ENCODE peak calls at places on chromosomes 1 and 21, in five cellular contexts. X is foreskin fibroblast, B is PC-3, T is fibroblast of lung, L is fibroblast of the aortic adventitia. Y is an unnamed sample.

GRCh38 chr1:203871114-203871875 is 9.9 kb downstream of the SNRPE start:
- DNase-seq in L (peak), X (peak), B (peak), T (peak), Y (peak)

GRCh38 chr1:109659997-109660755 is 4.3 kb downstream of the GSTM4 start:
- DNase-seq in B (no peak), T (no peak), L (no peak), X (no peak), Y (peak)

GRCh38 chr1:78055565-78056132 is 9.9 kb downstream of the GIPC2 start:
- DNase-seq in T (no peak), L (no peak), X (no peak), B (no peak), Y (no peak)

GRCh38 chr1:27142464-27142863 is 12.5 kb downstream of the SLC9A1 start:
- DNase-seq in L (no peak), T (no peak), B (peak), X (no peak), Y (no peak)

GRCh38 chr1:4379451-4380175 is 274.8 kb upstream of the AJAP1 start:
- DNase-seq in T (no peak), B (no peak), L (no peak), X (no peak), Y (no peak)

GRCh38 chr21:46585191-46585953 is 19.5 kb downstream of the S100B start:
- DNase-seq in L (no peak), B (no peak), T (no peak), X (no peak), Y (no peak)

GRCh38 chr1:45809761-45810160 is 6.3 kb downstream of the MAST2 start:
- DNase-seq in T (no peak), X (no peak), L (no peak), B (peak), Y (no peak)

GRCh38 chr1:203622486-203622885 is 4.1 kb upstream of the ATP2B4 start:
- DNase-seq in T (no peak), X (no peak), B (no peak), L (no peak), Y (no peak)

GRCh38 chr1:221162352-221162751 is 283.1 kb downstream of the HLX start:
- DNase-seq in T (no peak), X (no peak), B (no peak), L (peak), Y (peak)

GRCh38 chr1:163048970-163049680 is 20.0 kb upstream of the RGS4 start:
- DNase-seq in B (no peak), X (no peak), L (no peak), T (no peak), Y (no peak)

GRCh38 chr1:182003025-182003725 is 58.3 kb downstream of the ZNF648 start:
- DNase-seq in X (no peak), B (no peak), T (no peak), L (no peak), Y (no peak)

GRCh38 chr1:170075186-170075585 is 691 bp upstream of the KIFAP3 start:
- DNase-seq in T (no peak), X (no peak), B (no peak), L (no peak), Y (no peak)

GRCh38 chr1:204623894-204624361 is 61.6 kb downstream of the LRRN2 start:
- DNase-seq in T (no peak), X (peak), L (no peak), B (peak), Y (no peak)

GRCh38 chr1:25541889-25542658 is 1.3 kb upstream of the LDLRAP1 start:
- DNase-seq in T (no peak), B (no peak), X (no peak), L (no peak), Y (no peak)

GRCh38 chr1:8090241-8090702 is 64.2 kb upstream of the ERRFI1 start:
- DNase-seq in B (peak), X (peak), L (peak), T (peak), Y (peak)

GRCh38 chr1:10665930-10666850 is 130.3 kb downstream of the CASZ1 start:
- DNase-seq in B (no peak), X (no peak), L (no peak), T (no peak), Y (no peak)

GRCh38 chr1:61301824-61302652 is 219.7 kb downstream of the NFIA start:
- DNase-seq in L (peak), B (no peak), X (peak), T (peak), Y (peak)

GRCh38 chr1:17527036-17527914 is 12.2 kb upstream of the ARHGEF10L start:
- DNase-seq in L (peak), T (no peak), B (no peak), X (no peak), Y (no peak)

GRCh38 chr1:204530932-204531331 is 14.7 kb downstream of the MDM4 start:
- DNase-seq in T (no peak), X (no peak), L (no peak), B (peak), Y (no peak)

GRCh38 chr1:207811920-207812720 is 60.3 kb downstream of the CD46 start:
- DNase-seq in T (peak), X (peak), L (peak), B (peak), Y (no peak)

GRCh38 chr1:64494659-64495058 is 24.7 kb downstream of the CACHD1 start:
- DNase-seq in B (no peak), L (no peak), T (no peak), X (no peak), Y (no peak)

GRCh38 chr1:79079770-79080169 is 73.2 kb upstream of the ADGRL4 start:
- DNase-seq in B (peak), T (peak), X (peak), L (peak), Y (peak)

GRCh38 chr1:226643167-226643566 is 94.6 kb downstream of the STUM start:
- DNase-seq in X (peak), B (peak), L (no peak), T (peak), Y (no peak)

GRCh38 chr1:161934278-161934608 is 89.4 kb downstream of the OLFML2B start:
- DNase-seq in T (no peak), L (no peak), X (no peak), B (no peak), Y (no peak)

GRCh38 chr1:59028052-59028451 is 244.2 kb upstream of the JUN start:
- DNase-seq in B (no peak), L (no peak), T (no peak), X (no peak), Y (no peak)

GRCh38 chr1:19450811-19451564 is 34.4 kb downstream of the CAPZB start:
- DNase-seq in T (peak), X (peak), L (peak), B (peak), Y (peak)

GRCh38 chr1:158002630-158003408 is 9.4 kb downstream of the KIRREL1 start:
- DNase-seq in T (no peak), B (no peak), X (peak), L (no peak), Y (no peak)

GRCh38 chr21:38306833-38307232 is 50.0 kb downstream of the KCNJ15 start:
- DNase-seq in B (no peak), L (peak), T (peak), X (peak), Y (peak)

GRCh38 chr1:24992761-24993211 is 62.7 kb upstream of the RUNX3 start:
- DNase-seq in T (no peak), L (no peak), X (no peak), B (no peak), Y (no peak)

GRCh38 chr1:243842978-243843490 is 7.0 kb downstream of the AKT3 start:
- DNase-seq in B (peak), T (peak), L (peak), X (peak), Y (peak)

GRCh38 chr1:239909894-239910293 is 181.8 kb upstream of the FMN2 start:
- DNase-seq in L (peak), T (peak), X (peak), B (no peak), Y (peak)

GRCh38 chr1:37096523-37096922 is 62.2 kb upstream of the GRIK3 start:
- DNase-seq in L (no peak), X (no peak), B (peak), T (no peak), Y (no peak)

GRCh38 chr21:45203983-45204382 is 83.7 kb downstream of the POFUT2 start:
- DNase-seq in T (no peak), X (no peak), B (no peak), L (no peak), Y (no peak)

GRCh38 chr21:37153935-37154350 is 80.9 kb downstream of the TTC3 start:
- DNase-seq in B (peak), L (peak), T (no peak), X (no peak), Y (peak)

GRCh38 chr1:178031856-178032320 is 62.0 kb upstream of the RASAL2 start:
- DNase-seq in T (peak), B (peak), L (peak), X (peak), Y (peak)

GRCh38 chr1:4627353-4627752 is 27.1 kb upstream of the AJAP1 start:
- DNase-seq in B (no peak), X (no peak), L (no peak), T (no peak), Y (no peak)

GRCh38 chr21:16195476-16195875 is 465.7 kb downstream of the USP25 start:
- DNase-seq in T (peak), L (peak), B (no peak), X (peak), Y (peak)

GRCh38 chr21:16195896-16196443 is 466.2 kb downstream of the USP25 start:
- DNase-seq in B (no peak), X (peak), L (peak), T (peak), Y (no peak)

GRCh38 chr21:16196521-16197208 is 466.9 kb downstream of the USP25 start:
- DNase-seq in L (peak), X (peak), B (no peak), T (peak), Y (no peak)

GRCh38 chr21:16193758-16194606 is 464.2 kb downstream of the USP25 start:
- DNase-seq in B (peak), L (peak), T (peak), X (peak), Y (peak)

GRCh38 chr21:16194851-16195251 is 465.1 kb downstream of the USP25 start:
- DNase-seq in L (peak), X (peak), T (peak), B (no peak), Y (no peak)
- H3K4me3 ChIP-seq in L (peak), X (peak), T (peak), B (peak), Y (peak)

GRCh38 chr1:223003549-223003948 is 139.5 kb downstream of the TLR5 start:
- DNase-seq in B (no peak), L (no peak), T (no peak), X (no peak), Y (no peak)
- H3K4me3 ChIP-seq in B (no peak), L (no peak), T (no peak), X (no peak), Y (no peak)

DNA sequence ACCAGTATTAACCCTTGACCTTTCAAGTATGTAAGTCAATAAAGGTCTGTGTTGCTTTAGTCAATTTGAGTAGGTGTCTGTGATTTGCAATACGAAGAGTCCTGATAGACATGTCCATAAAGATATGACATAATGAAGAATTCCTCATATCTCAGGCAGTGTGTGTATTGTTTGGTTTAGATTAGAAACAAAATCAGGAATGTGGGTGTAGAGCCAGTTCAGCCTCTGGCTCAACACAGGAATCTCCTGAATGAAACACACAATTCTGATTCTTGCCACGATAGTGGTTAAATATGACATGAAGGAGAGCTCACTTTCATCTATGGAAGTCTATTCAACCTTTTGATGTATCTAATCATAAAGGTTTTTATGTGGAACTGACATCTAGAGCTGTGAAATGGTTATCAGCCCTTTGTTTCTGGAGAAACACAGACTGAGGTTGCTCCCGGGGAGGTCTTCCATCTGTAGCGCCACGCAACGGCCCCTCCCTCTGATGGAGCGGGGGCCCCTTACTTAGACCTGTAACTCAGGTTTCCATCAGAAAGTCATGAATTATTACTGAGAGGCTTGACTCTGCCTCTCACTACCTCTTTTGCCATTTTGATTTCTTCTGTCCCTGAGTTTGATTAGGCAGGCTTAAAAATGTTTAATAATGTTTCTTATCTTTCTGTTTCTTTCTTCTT is 19.5 kb downstream of the TSPAN2 start:
- DNase-seq in L (peak), T (no peak), B (no peak), X (no peak), Y (no peak)
- H3K4me3 ChIP-seq in L (no peak), T (no peak), B (no peak), X (no peak), Y (no peak)

DNA sequence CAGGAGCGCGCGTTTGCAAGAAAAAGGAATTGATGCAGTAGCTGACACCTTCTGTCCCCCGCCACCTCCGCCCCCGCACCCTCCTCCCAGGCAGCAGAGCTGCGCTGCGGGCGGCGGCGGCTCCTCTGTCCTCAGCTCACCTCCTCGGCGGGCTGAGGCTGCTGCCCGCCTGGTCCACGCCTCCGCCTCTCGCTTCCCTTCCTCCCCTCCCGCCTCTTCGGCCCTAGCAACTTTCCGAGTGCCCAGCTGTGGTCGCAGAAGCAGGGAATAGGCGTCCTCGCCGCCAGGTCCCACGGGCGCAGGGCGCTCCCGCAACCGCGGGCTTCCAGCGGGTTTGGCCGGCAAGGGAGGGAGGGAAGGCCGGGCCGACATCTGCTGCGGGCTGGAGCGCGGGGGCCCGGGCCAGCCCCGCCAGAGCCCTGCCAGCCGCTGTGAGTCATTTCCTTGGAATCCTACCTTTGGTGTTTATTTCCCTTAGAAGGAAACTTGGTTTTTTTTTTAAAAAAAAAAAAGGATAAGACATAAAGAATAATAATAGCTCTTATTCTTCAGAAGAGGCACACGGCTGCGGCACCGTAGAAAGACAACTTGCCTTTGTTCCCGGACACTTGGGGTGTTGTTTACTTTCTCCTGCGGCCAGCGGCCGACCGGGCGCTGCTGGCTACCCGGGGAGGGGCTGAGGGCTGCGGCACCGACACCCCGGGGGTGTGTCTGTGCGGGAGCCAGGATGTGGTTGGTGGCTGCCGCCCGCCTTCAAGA is 1.1 kb downstream of the SERTAD4 start:
- DNase-seq in X (peak), L (peak), T (peak), B (peak), Y (no peak)
- H3K4me3 ChIP-seq in X (peak), L (peak), T (peak), B (peak), Y (peak)

GRCh38 chr1:246788895-246789338 is 64.7 kb downstream of the SCCPDH start:
- DNase-seq in X (peak), T (peak), B (no peak), L (no peak), Y (no peak)
- H3K4me3 ChIP-seq in X (no peak), T (no peak), B (no peak), L (no peak), Y (peak)

DNA sequence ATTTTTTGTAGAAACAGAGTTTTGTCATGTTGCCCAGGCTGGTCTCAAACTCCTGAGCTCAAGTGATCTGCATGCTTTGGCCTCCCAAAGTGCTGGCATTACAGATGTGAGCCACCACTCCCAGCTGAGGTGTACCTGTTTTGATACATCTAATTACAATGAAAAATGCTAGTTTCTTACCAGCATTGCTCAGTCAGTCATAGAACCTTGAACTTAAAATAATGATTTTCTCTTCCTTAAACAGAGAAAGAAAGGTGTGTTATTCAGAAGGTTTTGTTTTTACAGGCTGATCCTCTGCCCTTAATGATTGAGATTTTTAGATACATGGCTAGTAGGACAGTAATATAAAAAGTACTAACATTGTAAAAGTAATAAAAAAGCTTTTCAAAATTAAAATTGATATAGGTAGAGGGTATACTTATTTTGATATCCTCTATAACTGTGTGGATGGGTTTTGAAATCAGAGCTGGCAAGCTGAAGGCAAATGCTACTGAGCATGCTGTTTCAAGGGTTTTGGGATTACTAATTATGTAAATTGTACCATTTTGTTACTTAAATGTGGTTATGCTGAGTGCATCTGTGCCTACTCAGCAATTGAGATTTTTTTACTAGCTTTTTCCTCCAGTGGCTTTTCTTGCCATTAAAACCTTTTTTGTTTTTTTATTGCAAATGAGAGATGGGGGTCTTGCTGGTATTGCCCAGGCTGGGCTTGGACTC is 16.1 kb downstream of the PRRC2C start:
- DNase-seq in X (no peak), T (no peak), L (no peak), B (no peak), Y (no peak)
- H3K4me3 ChIP-seq in X (no peak), T (no peak), L (no peak), B (no peak), Y (no peak)